ENCODE peak calls at places on chromosomes 11 and 22, in five cellular contexts. V is EH, R is fibroblast of pulmonary artery, C is frontal cortex, X is GM23338. W is an unnamed sample.

GRCh38 chr22:19242699-19243098 is 48.8 kb downstream of the CLTCL1 start:
- DNase-seq in V (no peak), X (no peak), R (no peak), C (no peak), W (no peak)

GRCh38 chr11:100681064-100681502 is 6.0 kb upstream of the ARHGAP42 start:
- DNase-seq in R (peak; percentile 8), X (peak; percentile 69), C (no peak), V (peak; percentile 43), W (peak; percentile 73)

GRCh38 chr22:25566812-25567211 is 2.3 kb downstream of the GRK3 start:
- DNase-seq in X (no peak), C (no peak), V (no peak), R (no peak), W (no peak)

GRCh38 chr11:3058753-3059664 is 1.8 kb upstream of the CARS1 start:
- DNase-seq in C (no peak), R (peak; percentile 78), V (peak; percentile 91), X (peak; percentile 85), W (peak; percentile 94)

GRCh38 chr11:1458340-1459218 is 28.0 kb downstream of the MOB2 start:
- DNase-seq in R (peak; percentile 22), X (peak; percentile 44), C (peak; percentile 76), V (peak; percentile 22), W (peak; percentile 50)

GRCh38 chr11:117230981-117231636 is 764 bp downstream of the PCSK7 start:
- DNase-seq in C (no peak), V (no peak), R (no peak), X (peak; percentile 9), W (no peak)

GRCh38 chr11:27716850-27717249 is 16.6 kb upstream of the BDNF start:
- DNase-seq in X (peak; percentile 71), R (peak; percentile 25), C (no peak), V (peak; percentile 78), W (peak; percentile 71)

GRCh38 chr11:70504246-70505020 is 106.1 kb downstream of the CTTN start:
- DNase-seq in R (no peak), X (no peak), V (no peak), C (no peak), W (no peak)

GRCh38 chr11:40162901-40163300 is 1296.6 kb downstream of the LRRC4C start:
- DNase-seq in V (no peak), C (no peak), X (no peak), R (no peak), W (no peak)

GRCh38 chr11:102266111-102266510 is 51.2 kb upstream of the BIRC3 start:
- DNase-seq in C (no peak), X (no peak), V (peak; percentile 61), R (no peak), W (no peak)

GRCh38 chr11:36292311-36292722 is 3.1 kb upstream of the COMMD9 start:
- DNase-seq in C (peak; percentile 33), X (peak; percentile 81), R (peak; percentile 68), V (peak; percentile 63), W (peak; percentile 65)

GRCh38 chr11:115607621-115608191 is 103.5 kb upstream of the CADM1 start:
- DNase-seq in V (peak; percentile 38), R (no peak), C (no peak), X (no peak), W (peak; percentile 6)

GRCh38 chr11:45477588-45477987 is 187.8 kb downstream of the CHST1 start:
- DNase-seq in X (no peak), V (no peak), R (no peak), C (no peak), W (no peak)

GRCh38 chr22:45155050-45155840 is 8.5 kb upstream of the NUP50 start:
- DNase-seq in C (no peak), R (peak; percentile 36), X (no peak), V (peak; percentile 52), W (peak; percentile 93)

GRCh38 chr11:36211735-36212430 is 77.3 kb downstream of the COMMD9 start:
- DNase-seq in C (no peak), X (peak; percentile 42), V (no peak), R (no peak), W (no peak)

GRCh38 chr11:57163160-57163868 is 18.4 kb upstream of the LRRC55 start:
- DNase-seq in C (no peak), V (no peak), R (no peak), X (no peak), W (no peak)

GRCh38 chr22:31692186-31692886 is 30.3 kb upstream of the PISD start:
- DNase-seq in V (peak; percentile 64), X (no peak), C (no peak), R (peak; percentile 57), W (peak; percentile 46)

GRCh38 chr22:44594951-44595350 is 96.9 kb upstream of the RTL6 start:
- DNase-seq in V (no peak), C (no peak), R (no peak), X (no peak), W (no peak)